ENCODE peak calls at places on chromosomes 2 and 18, in six cellular contexts. H is heart left ventricle; P is K562; M is kidney; U is OCI-LY7; Q is CD8-positive, alpha-beta T cell. O is an unnamed sample.

GRCh38 chr2:184444217-184444616 is 154.1 kb upstream of the ZNF804A start:
- DNase-seq in M (no peak), U (peak; percentile 94), P (no peak), H (no peak), Q (no peak), O (no peak)

GRCh38 chr18:73924316-73924715 is 223.3 kb downstream of the FBXO15 start:
- DNase-seq in P (no peak), H (no peak), U (no peak), M (no peak), Q (no peak), O (no peak)

GRCh38 chr2:59176737-59177136 is 935.6 kb upstream of the FANCL start:
- DNase-seq in H (no peak), M (no peak), U (peak; percentile 6), P (no peak), Q (no peak), O (no peak)

GRCh38 chr2:60540054-60540453 is 13.4 kb downstream of the BCL11A start:
- DNase-seq in P (no peak), U (no peak), Q (no peak), M (no peak), H (no peak), O (no peak)

GRCh38 chr2:54669677-54670484 is 53.6 kb upstream of the EML6 start:
- DNase-seq in M (no peak), H (no peak), U (no peak), Q (no peak), P (no peak), O (no peak)

GRCh38 chr2:6757215-6757614 is 108.5 kb downstream of the CMPK2 start:
- DNase-seq in U (no peak), H (no peak), P (no peak), Q (no peak), M (no peak), O (no peak)

GRCh38 chr2:106091219-106091618 is 102.9 kb downstream of the UXS1 start:
- DNase-seq in P (no peak), U (no peak), M (no peak), Q (no peak), H (no peak), O (no peak)

GRCh38 chr18:63316612-63317555 is 2.7 kb downstream of the BCL2 start:
- DNase-seq in P (no peak), H (no peak), Q (no peak), M (no peak), U (no peak), O (no peak)

GRCh38 chr2:32925976-32926707 is 20.6 kb upstream of the LTBP1 start:
- DNase-seq in M (no peak), U (no peak), H (no peak), Q (no peak), P (no peak), O (no peak)

GRCh38 chr2:200317975-200318374 is 11.5 kb downstream of the SPATS2L start:
- DNase-seq in H (no peak), P (no peak), U (no peak), Q (no peak), M (no peak), O (no peak)

GRCh38 chr2:101431486-101431885 is 43.4 kb downstream of the RFX8 start:
- DNase-seq in H (no peak), U (no peak), M (no peak), P (no peak), Q (no peak), O (no peak)

GRCh38 chr2:67585400-67585799 is 188.3 kb downstream of the ETAA1 start:
- DNase-seq in H (no peak), M (no peak), Q (no peak), P (no peak), U (no peak), O (no peak)

GRCh38 chr18:72867721-72868665 is at the start of gene NETO1:
- DNase-seq in P (no peak), H (no peak), M (peak; percentile 67), Q (no peak), U (no peak), O (peak; percentile 85)

GRCh38 chr2:224151161-224151560 is 112.1 kb upstream of the SERPINE2 start:
- DNase-seq in U (no peak), P (no peak), M (no peak), H (no peak), Q (no peak), O (no peak)

GRCh38 chr18:9987931-9988330 is 74.1 kb downstream of the VAPA start:
- DNase-seq in U (no peak), P (no peak), M (peak; percentile 79), Q (no peak), H (no peak), O (no peak)

GRCh38 chr2:72084584-72084976 is 63.1 kb downstream of the CYP26B1 start:
- DNase-seq in U (no peak), Q (no peak), H (no peak), P (no peak), M (no peak), O (no peak)

DNA sequence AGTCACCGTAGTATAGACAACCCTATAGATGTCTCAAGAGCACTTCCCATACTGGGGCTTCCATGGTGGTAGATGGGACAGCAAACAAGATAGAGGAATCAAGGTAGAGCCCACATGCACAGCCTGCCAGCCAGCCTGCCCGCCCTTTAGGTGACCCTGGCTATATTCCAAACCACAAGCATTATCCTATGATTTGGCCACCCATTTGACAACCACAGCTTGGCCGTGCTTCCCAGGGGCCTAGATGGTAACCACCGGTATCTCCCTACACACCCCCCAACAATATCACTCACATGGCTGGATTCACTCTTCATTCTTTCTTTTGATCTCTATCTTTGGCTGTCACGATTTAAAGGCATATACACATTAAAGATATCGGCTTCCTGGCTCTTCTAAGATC is 85.3 kb downstream of the CDK15 start:
- DNase-seq in P (no peak), U (no peak), Q (no peak), H (no peak), M (no peak), O (no peak)
- H3K36me3 ChIP-seq in P (no peaks in the 10 kb centered on the region), U (no peaks in the 10 kb centered on the region), Q (no peaks in the 10 kb centered on the region), H (no peaks in the 10 kb centered on the region), M (no peaks in the 10 kb centered on the region), O (no peaks in the 10 kb centered on the region)

DNA sequence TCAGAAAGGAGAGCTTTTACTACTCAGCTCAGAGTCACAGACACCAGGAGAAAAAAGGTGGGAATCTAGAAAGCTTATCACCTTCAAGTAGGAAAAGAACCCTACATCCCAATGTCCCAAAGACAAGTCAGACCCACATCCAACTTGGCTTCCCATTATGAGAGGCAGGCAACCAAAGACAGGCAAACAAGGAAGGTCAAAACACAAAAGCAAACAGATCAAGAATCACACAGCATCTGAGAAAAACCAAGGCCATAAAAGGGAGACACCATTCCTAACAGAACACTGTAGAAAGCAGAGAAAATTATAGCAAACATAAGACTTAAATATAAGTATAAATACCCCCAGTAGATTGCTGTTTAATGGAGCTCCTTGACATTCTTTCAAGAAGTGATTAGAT is 40.7 kb downstream of the SLC3A1 start:
- DNase-seq in P (no peak), M (no peak), H (no peak), Q (no peak), U (no peak), O (no peak)
- H3K4me3 ChIP-seq in P (no peak overlapping the region), M (no peak overlapping the region), H (no peak overlapping the region), Q (no peak overlapping the region), U (no peak overlapping the region), O (no peak overlapping the region)

DNA sequence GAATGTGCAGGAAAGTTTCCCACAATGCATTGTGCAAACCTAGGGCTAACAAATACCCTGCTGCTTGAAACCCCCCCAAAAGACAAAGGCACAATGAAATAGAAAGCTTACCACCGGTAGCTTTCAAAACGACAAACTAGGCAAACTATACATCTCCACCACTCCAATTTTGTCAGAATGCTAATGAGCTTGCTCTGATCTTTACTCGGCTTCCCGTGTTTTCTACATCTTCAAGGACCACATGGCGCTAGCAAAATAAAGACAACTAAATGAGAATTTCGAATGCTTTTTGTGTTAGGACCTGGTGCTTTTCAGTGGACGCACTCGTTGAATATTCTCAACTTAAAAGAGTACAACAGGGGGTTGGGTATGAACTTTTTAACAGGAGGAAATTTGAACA is 37.2 kb upstream of the OTX1 start:
- DNase-seq in Q (no peak), M (no peak), P (no peak), U (no peak), H (no peak), O (no peak)
- H3K36me3 ChIP-seq in Q (no peaks in the 10 kb centered on the region), M (no peaks in the 10 kb centered on the region), P (no peaks in the 10 kb centered on the region), U (no peaks in the 10 kb centered on the region), H (peaks cover 10% of the 10 kb centered on the region), O (peaks cover 4% of the 10 kb centered on the region)

GRCh38 chr2:96918092-96918753 is 48.3 kb upstream of the SEMA4C start:
- DNase-seq in P (no peak), U (no peak), Q (no peak), M (no peak), H (no peak), O (no peak)

GRCh38 chr2:96923201-96923600 is 53.3 kb upstream of the SEMA4C start:
- DNase-seq in H (no peak), Q (no peak), U (no peak), M (no peak), P (no peak), O (no peak)

GRCh38 chr2:96921561-96922303 is 51.9 kb upstream of the SEMA4C start:
- DNase-seq in Q (no peak), H (no peak), P (no peak), U (no peak), M (no peak), O (no peak)

GRCh38 chr2:96918754-96919550 is 49.1 kb upstream of the SEMA4C start:
- DNase-seq in P (peak; percentile 73), U (no peak), H (no peak), Q (no peak), M (no peak), O (no peak)

DNA sequence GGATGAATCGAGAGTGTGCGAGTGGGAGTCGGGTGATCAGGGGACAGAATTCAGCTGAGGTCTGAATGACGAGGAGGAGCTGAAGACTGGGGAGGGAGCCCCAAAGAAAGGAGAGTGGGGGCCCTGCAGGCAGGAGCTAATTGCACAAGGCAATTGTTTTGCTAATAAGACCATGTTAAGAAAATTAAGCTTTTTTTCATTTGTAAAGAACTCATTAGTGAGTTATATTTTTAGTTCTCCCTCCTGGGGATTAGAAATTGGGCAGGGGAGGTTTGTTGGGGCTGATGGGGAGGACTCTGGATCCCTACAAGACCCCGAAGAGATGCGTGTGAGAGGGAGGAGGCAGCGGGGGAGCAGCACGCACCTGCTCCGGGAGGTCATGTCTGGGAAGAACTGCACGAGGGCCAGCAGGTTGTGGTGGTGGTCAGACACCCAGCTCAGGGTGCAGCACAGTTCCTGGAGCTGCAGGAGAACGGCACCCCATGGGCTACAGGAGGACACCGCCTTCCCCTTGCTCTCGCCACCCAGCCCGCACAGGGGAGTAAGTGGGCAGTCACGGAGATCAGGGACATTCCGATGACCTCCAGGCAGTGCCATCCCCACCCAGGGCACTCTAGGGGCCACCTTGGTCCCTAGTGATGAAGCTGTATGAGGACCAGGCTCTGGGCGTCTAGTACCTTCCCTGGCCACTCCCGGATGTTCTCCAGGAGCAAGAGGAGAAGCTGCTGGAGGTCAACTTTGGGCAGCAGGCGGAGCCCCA is 51.1 kb upstream of the SEMA4C start:
- DNase-seq in H (no peak), U (no peak), Q (no peak), M (no peak), P (no peak), O (no peak)
- H3K4me3 ChIP-seq in H (no peak overlapping the region), U (no peak overlapping the region), Q (no peak overlapping the region), M (no peak overlapping the region), P (no peak overlapping the region), O (no peak overlapping the region)